ENCODE peak calls at places on chromosomes 11 and 22, in nine cellular contexts. One of them, this sample, is unnamed. For H3K4me1, the result is how much of the 10 kb centered on the place peaks cover.

GRCh38 chr11:116207781-116208180 is 565.0 kb downstream of the BUD13 start:
- DNase-seq in osteoblast: no peak
- DNase-seq in suprapubic skin: no peak
- DNase-seq in cardiac muscle cell: no peak
- DNase-seq in MM.1S: no peak
- DNase-seq in transverse colon: no peak
- DNase-seq in fibroblast of lung: no peak
- DNase-seq in naive thymus-derived CD4-positive, alpha-beta T cell: no peak
- DNase-seq in neuronal stem cell: no peak
- DNase-seq in this sample: no peak

GRCh38 chr11:75760710-75761493 is 7.7 kb upstream of the DGAT2 start:
- DNase-seq in osteoblast: peak
- DNase-seq in suprapubic skin: no peak
- DNase-seq in cardiac muscle cell: peak
- DNase-seq in MM.1S: no peak
- DNase-seq in transverse colon: no peak
- DNase-seq in fibroblast of lung: peak
- DNase-seq in naive thymus-derived CD4-positive, alpha-beta T cell: no peak
- DNase-seq in neuronal stem cell: no peak
- DNase-seq in this sample: no peak

GRCh38 chr11:102453286-102453797 is 777 bp upstream of the TMEM123 start:
- DNase-seq in osteoblast: peak
- DNase-seq in suprapubic skin: no peak
- DNase-seq in cardiac muscle cell: no peak
- DNase-seq in MM.1S: peak
- DNase-seq in transverse colon: no peak
- DNase-seq in fibroblast of lung: no peak
- DNase-seq in naive thymus-derived CD4-positive, alpha-beta T cell: no peak
- DNase-seq in neuronal stem cell: no peak
- DNase-seq in this sample: peak

GRCh38 chr11:36409152-36409713 is 100.8 kb downstream of the TRAF6 start:
- DNase-seq in osteoblast: peak
- DNase-seq in suprapubic skin: no peak
- DNase-seq in cardiac muscle cell: peak
- DNase-seq in MM.1S: no peak
- DNase-seq in transverse colon: no peak
- DNase-seq in fibroblast of lung: no peak
- DNase-seq in naive thymus-derived CD4-positive, alpha-beta T cell: peak
- DNase-seq in neuronal stem cell: no peak
- DNase-seq in this sample: no peak

GRCh38 chr11:128728767-128729587 is 35.1 kb downstream of the FLI1 start:
- DNase-seq in osteoblast: no peak
- DNase-seq in suprapubic skin: no peak
- DNase-seq in cardiac muscle cell: no peak
- DNase-seq in MM.1S: peak
- DNase-seq in transverse colon: no peak
- DNase-seq in fibroblast of lung: no peak
- DNase-seq in naive thymus-derived CD4-positive, alpha-beta T cell: peak
- DNase-seq in neuronal stem cell: no peak
- DNase-seq in this sample: no peak

GRCh38 chr22:42471441-42471840 is 39.2 kb upstream of the NFAM1 start:
- DNase-seq in osteoblast: no peak
- DNase-seq in suprapubic skin: no peak
- DNase-seq in cardiac muscle cell: no peak
- DNase-seq in MM.1S: no peak
- DNase-seq in transverse colon: no peak
- DNase-seq in fibroblast of lung: no peak
- DNase-seq in naive thymus-derived CD4-positive, alpha-beta T cell: no peak
- DNase-seq in neuronal stem cell: no peak
- DNase-seq in this sample: no peak

GRCh38 chr11:47399860-47400812 is 8.3 kb upstream of the SLC39A13 start:
- DNase-seq in osteoblast: peak
- DNase-seq in suprapubic skin: no peak
- DNase-seq in cardiac muscle cell: no peak
- DNase-seq in MM.1S: peak
- DNase-seq in transverse colon: peak
- DNase-seq in fibroblast of lung: no peak
- DNase-seq in naive thymus-derived CD4-positive, alpha-beta T cell: peak
- DNase-seq in neuronal stem cell: no peak
- DNase-seq in this sample: no peak

GRCh38 chr11:57546869-57547518 is 9.6 kb downstream of the SMTNL1 start:
- DNase-seq in osteoblast: peak
- DNase-seq in suprapubic skin: no peak
- DNase-seq in cardiac muscle cell: peak
- DNase-seq in MM.1S: peak
- DNase-seq in transverse colon: no peak
- DNase-seq in fibroblast of lung: peak
- DNase-seq in naive thymus-derived CD4-positive, alpha-beta T cell: no peak
- DNase-seq in neuronal stem cell: no peak
- DNase-seq in this sample: no peak

GRCh38 chr11:61642162-61642561 is 38.0 kb upstream of the DAGLA start:
- DNase-seq in osteoblast: no peak
- DNase-seq in suprapubic skin: no peak
- DNase-seq in cardiac muscle cell: no peak
- DNase-seq in MM.1S: no peak
- DNase-seq in transverse colon: peak
- DNase-seq in fibroblast of lung: no peak
- DNase-seq in naive thymus-derived CD4-positive, alpha-beta T cell: no peak
- DNase-seq in neuronal stem cell: no peak
- DNase-seq in this sample: no peak

GRCh38 chr11:70306586-70307033 is 36.1 kb downstream of the PPFIA1 start:
- DNase-seq in osteoblast: no peak
- DNase-seq in suprapubic skin: no peak
- DNase-seq in cardiac muscle cell: no peak
- DNase-seq in MM.1S: no peak
- DNase-seq in transverse colon: no peak
- DNase-seq in fibroblast of lung: no peak
- DNase-seq in naive thymus-derived CD4-positive, alpha-beta T cell: no peak
- DNase-seq in neuronal stem cell: no peak
- DNase-seq in this sample: no peak

GRCh38 chr11:6931146-6931713 is 5.0 kb downstream of the ZNF215 start:
- DNase-seq in osteoblast: peak
- DNase-seq in suprapubic skin: no peak
- DNase-seq in cardiac muscle cell: peak
- DNase-seq in MM.1S: no peak
- DNase-seq in transverse colon: no peak
- DNase-seq in fibroblast of lung: peak
- DNase-seq in naive thymus-derived CD4-positive, alpha-beta T cell: no peak
- DNase-seq in neuronal stem cell: no peak
- DNase-seq in this sample: no peak

GRCh38 chr11:94926698-94927237 is 46.6 kb downstream of the CWC15 start:
- DNase-seq in osteoblast: peak
- DNase-seq in suprapubic skin: peak
- DNase-seq in cardiac muscle cell: peak
- DNase-seq in MM.1S: no peak
- DNase-seq in transverse colon: peak
- DNase-seq in fibroblast of lung: peak
- DNase-seq in naive thymus-derived CD4-positive, alpha-beta T cell: no peak
- DNase-seq in neuronal stem cell: no peak
- DNase-seq in this sample: peak

GRCh38 chr11:118749429-118749828 is 41.5 kb downstream of the DDX6 start:
- DNase-seq in osteoblast: no peak
- DNase-seq in suprapubic skin: no peak
- DNase-seq in cardiac muscle cell: no peak
- DNase-seq in MM.1S: no peak
- DNase-seq in transverse colon: no peak
- DNase-seq in fibroblast of lung: no peak
- DNase-seq in naive thymus-derived CD4-positive, alpha-beta T cell: no peak
- DNase-seq in neuronal stem cell: no peak
- DNase-seq in this sample: no peak

GRCh38 chr11:111935331-111936044 is 1.7 kb upstream of the DIXDC1 start:
- DNase-seq in osteoblast: no peak
- DNase-seq in suprapubic skin: no peak
- DNase-seq in cardiac muscle cell: peak
- DNase-seq in MM.1S: peak
- DNase-seq in transverse colon: no peak
- DNase-seq in fibroblast of lung: peak
- DNase-seq in naive thymus-derived CD4-positive, alpha-beta T cell: no peak
- DNase-seq in neuronal stem cell: no peak
- DNase-seq in this sample: no peak
- H3K4me3 ChIP-seq in osteoblast: peak
- H3K4me3 ChIP-seq in suprapubic skin: no peak
- H3K4me3 ChIP-seq in cardiac muscle cell: no peak
- H3K4me3 ChIP-seq in MM.1S: peak
- H3K4me3 ChIP-seq in transverse colon: no peak
- H3K4me3 ChIP-seq in fibroblast of lung: no peak
- H3K4me3 ChIP-seq in naive thymus-derived CD4-positive, alpha-beta T cell: no peak
- H3K4me3 ChIP-seq in neuronal stem cell: no peak
- H3K4me3 ChIP-seq in this sample: no peak

DNA sequence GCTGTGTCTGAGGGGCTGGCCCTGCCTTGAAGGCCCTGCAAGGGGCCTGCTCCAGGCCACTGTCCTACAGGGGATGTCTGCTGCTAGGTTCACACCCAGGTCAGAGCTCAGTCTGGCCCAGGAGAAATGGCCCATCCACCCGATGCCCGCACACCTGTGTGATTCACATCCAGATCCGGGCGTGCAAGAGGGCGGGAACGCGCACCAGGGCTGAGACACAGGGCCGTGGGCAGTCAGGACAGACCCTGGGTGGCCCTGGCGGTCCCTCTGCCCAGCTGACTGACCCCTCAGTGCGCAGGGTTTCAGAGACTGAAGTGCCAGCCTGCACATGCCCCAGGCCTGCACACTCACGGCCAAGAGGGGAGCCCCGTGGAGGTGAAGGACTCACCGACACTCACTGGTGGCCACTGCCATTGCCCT is 7.4 kb downstream of the TOLLIP start:
- DNase-seq in osteoblast: peak
- DNase-seq in suprapubic skin: peak
- DNase-seq in cardiac muscle cell: no peak
- DNase-seq in MM.1S: no peak
- DNase-seq in transverse colon: no peak
- DNase-seq in fibroblast of lung: no peak
- DNase-seq in naive thymus-derived CD4-positive, alpha-beta T cell: no peak
- DNase-seq in neuronal stem cell: no peak
- DNase-seq in this sample: no peak
- H3K4me1 ChIP-seq in osteoblast: under half
- H3K4me1 ChIP-seq in suprapubic skin: half or more
- H3K4me1 ChIP-seq in cardiac muscle cell: under half
- H3K4me1 ChIP-seq in MM.1S: under half
- H3K4me1 ChIP-seq in transverse colon: half or more
- H3K4me1 ChIP-seq in fibroblast of lung: under half
- H3K4me1 ChIP-seq in naive thymus-derived CD4-positive, alpha-beta T cell: under half
- H3K4me1 ChIP-seq in neuronal stem cell: under half
- H3K4me1 ChIP-seq in this sample: under half

GRCh38 chr11:45319077-45319476 is 32.9 kb upstream of the SYT13 start:
- DNase-seq in osteoblast: peak
- DNase-seq in suprapubic skin: peak
- DNase-seq in cardiac muscle cell: no peak
- DNase-seq in MM.1S: no peak
- DNase-seq in transverse colon: no peak
- DNase-seq in fibroblast of lung: no peak
- DNase-seq in naive thymus-derived CD4-positive, alpha-beta T cell: no peak
- DNase-seq in neuronal stem cell: no peak
- DNase-seq in this sample: no peak

GRCh38 chr11:45320366-45320765 is 34.2 kb upstream of the SYT13 start:
- DNase-seq in osteoblast: no peak
- DNase-seq in suprapubic skin: no peak
- DNase-seq in cardiac muscle cell: no peak
- DNase-seq in MM.1S: no peak
- DNase-seq in transverse colon: no peak
- DNase-seq in fibroblast of lung: no peak
- DNase-seq in naive thymus-derived CD4-positive, alpha-beta T cell: no peak
- DNase-seq in neuronal stem cell: no peak
- DNase-seq in this sample: no peak

GRCh38 chr11:45318516-45318915 is 32.4 kb upstream of the SYT13 start:
- DNase-seq in osteoblast: no peak
- DNase-seq in suprapubic skin: peak
- DNase-seq in cardiac muscle cell: no peak
- DNase-seq in MM.1S: no peak
- DNase-seq in transverse colon: no peak
- DNase-seq in fibroblast of lung: no peak
- DNase-seq in naive thymus-derived CD4-positive, alpha-beta T cell: no peak
- DNase-seq in neuronal stem cell: no peak
- DNase-seq in this sample: no peak

GRCh38 chr11:45313211-45313865 is 27.2 kb upstream of the SYT13 start:
- DNase-seq in osteoblast: no peak
- DNase-seq in suprapubic skin: peak
- DNase-seq in cardiac muscle cell: no peak
- DNase-seq in MM.1S: no peak
- DNase-seq in transverse colon: no peak
- DNase-seq in fibroblast of lung: no peak
- DNase-seq in naive thymus-derived CD4-positive, alpha-beta T cell: no peak
- DNase-seq in neuronal stem cell: no peak
- DNase-seq in this sample: no peak

DNA sequence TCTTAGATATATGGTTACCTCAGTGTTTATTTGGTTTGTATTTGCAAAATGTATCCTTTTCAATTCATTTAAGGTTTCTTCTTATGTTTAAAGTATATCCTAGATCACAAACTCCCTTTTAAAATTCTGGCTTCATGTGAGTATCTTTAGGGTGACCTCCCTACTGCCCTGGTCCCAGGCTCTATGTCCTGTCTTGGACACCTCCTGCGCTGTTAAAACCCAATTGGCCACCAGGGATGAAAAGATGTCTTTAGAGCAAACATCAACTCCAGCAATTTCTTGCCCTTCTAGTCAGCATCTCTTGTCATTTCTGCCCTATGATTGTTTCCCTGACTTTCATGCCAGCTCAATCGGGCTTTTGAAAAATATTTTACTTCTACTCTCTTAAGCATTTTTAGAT is 28.8 kb upstream of the SYT13 start:
- DNase-seq in osteoblast: no peak
- DNase-seq in suprapubic skin: no peak
- DNase-seq in cardiac muscle cell: no peak
- DNase-seq in MM.1S: no peak
- DNase-seq in transverse colon: no peak
- DNase-seq in fibroblast of lung: no peak
- DNase-seq in naive thymus-derived CD4-positive, alpha-beta T cell: no peak
- DNase-seq in neuronal stem cell: no peak
- DNase-seq in this sample: no peak
- H3K4me3 ChIP-seq in osteoblast: no peak
- H3K4me3 ChIP-seq in suprapubic skin: no peak
- H3K4me3 ChIP-seq in cardiac muscle cell: no peak
- H3K4me3 ChIP-seq in MM.1S: no peak
- H3K4me3 ChIP-seq in transverse colon: no peak
- H3K4me3 ChIP-seq in fibroblast of lung: no peak
- H3K4me3 ChIP-seq in naive thymus-derived CD4-positive, alpha-beta T cell: no peak
- H3K4me3 ChIP-seq in neuronal stem cell: no peak
- H3K4me3 ChIP-seq in this sample: no peak

DNA sequence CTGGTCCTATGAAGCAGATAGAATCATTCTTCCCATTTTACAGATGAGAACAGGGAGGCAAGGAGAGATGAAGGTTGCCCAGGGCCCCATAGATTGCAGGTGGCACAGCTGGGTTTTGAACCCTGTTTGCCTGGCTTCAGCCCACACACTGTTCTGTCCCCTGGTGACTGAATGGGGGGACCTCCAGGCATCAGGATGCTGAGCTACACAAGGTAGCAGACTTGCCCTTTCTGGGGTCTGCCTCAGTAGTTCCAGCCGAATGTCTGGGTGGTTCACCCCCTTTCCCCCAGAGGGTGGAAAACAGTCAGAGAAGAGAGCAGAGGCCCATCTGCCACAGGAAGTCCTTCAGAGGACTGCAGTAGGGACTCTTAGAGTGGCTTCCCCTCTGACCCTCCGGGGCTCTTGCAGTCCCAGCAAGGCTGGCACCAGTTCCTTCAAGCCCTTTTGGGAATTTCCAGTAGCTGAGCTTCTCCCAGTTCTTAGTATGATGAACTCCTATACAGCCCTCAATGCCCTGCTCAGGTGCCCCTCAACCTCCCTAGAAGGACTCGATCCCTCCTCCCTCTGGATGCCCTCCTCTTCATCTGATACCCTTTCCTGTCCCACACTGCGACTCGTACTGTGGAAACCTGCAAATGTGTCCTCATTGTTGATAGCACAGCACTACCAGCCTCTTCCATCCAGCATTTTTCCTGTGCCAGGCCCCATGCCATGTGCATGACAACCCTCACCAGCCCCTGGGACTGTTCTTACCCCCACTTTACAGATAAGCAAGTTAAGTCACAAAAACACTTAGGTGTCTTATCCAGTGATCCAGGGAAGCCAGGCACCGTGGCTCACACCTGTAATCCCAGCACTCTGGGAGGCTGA is 82.8 kb downstream of the IGLL1 start:
- DNase-seq in osteoblast: peak
- DNase-seq in suprapubic skin: no peak
- DNase-seq in cardiac muscle cell: no peak
- DNase-seq in MM.1S: no peak
- DNase-seq in transverse colon: no peak
- DNase-seq in fibroblast of lung: no peak
- DNase-seq in naive thymus-derived CD4-positive, alpha-beta T cell: no peak
- DNase-seq in neuronal stem cell: no peak
- DNase-seq in this sample: no peak
- H3K4me1 ChIP-seq in osteoblast: under half
- H3K4me1 ChIP-seq in suprapubic skin: under half
- H3K4me1 ChIP-seq in cardiac muscle cell: under half
- H3K4me1 ChIP-seq in MM.1S: under half
- H3K4me1 ChIP-seq in transverse colon: under half
- H3K4me1 ChIP-seq in fibroblast of lung: under half
- H3K4me1 ChIP-seq in naive thymus-derived CD4-positive, alpha-beta T cell: under half
- H3K4me1 ChIP-seq in neuronal stem cell: under half
- H3K4me1 ChIP-seq in this sample: under half

This sample was measured in prostate gland.